ENCODE peak calls at places on chromosomes 16 and 17, in seven cellular contexts. U is A549, V is IMR-90, S is body of pancreas, K is colonic mucosa, G is pancreas, Q is neural progenitor cell. T is an unnamed sample. For H3K4me1, the result is how much of the 10 kb centered on the place peaks cover.

GRCh38 chr17:70945386-70945785 is 776.1 kb downstream of the KCNJ2 start:
- DNase-seq in Q (peak), S (no peak), G (no peak), V (no peak), K (no peak), U (no peak), T (no peak)

GRCh38 chr17:72931635-72932034 is 160.9 kb downstream of the SLC39A11 start:
- DNase-seq in G (no peak), V (no peak), K (no peak), S (no peak), U (no peak), Q (no peak), T (no peak)

GRCh38 chr16:78926723-78927200 is 673.8 kb downstream of the MAF start:
- DNase-seq in V (no peak), Q (no peak), K (no peak), U (no peak), G (no peak), S (no peak), T (no peak)

GRCh38 chr17:17844500-17844899 is 7.7 kb upstream of the SREBF1 start:
- DNase-seq in Q (no peak), K (no peak), U (no peak), V (no peak), G (no peak), S (no peak), T (no peak)

GRCh38 chr16:4663756-4664465 is 29.5 kb upstream of the NUDT16L1 start:
- DNase-seq in K (peak), V (no peak), Q (no peak), G (peak), U (no peak), S (peak), T (no peak)

GRCh38 chr17:1956134-1956533 is 69.0 kb downstream of the RTN4RL1 start:
- DNase-seq in V (no peak), U (no peak), Q (no peak), K (no peak), G (no peak), S (no peak), T (no peak)

GRCh38 chr16:49576173-49576494 is 202.5 kb downstream of the C16orf78 start:
- DNase-seq in U (no peak), Q (no peak), G (no peak), S (no peak), V (no peak), K (no peak), T (no peak)

GRCh38 chr16:23131841-23132576 is 17.2 kb downstream of the USP31 start:
- DNase-seq in Q (no peak), V (no peak), S (no peak), U (no peak), G (no peak), K (no peak), T (no peak)

GRCh38 chr17:63116967-63117366 is 150.9 kb downstream of the TANC2 start:
- DNase-seq in G (no peak), K (no peak), U (no peak), V (peak), S (peak), Q (peak), T (peak)

GRCh38 chr16:4700997-4701743 is 7.8 kb downstream of the NUDT16L1 start:
- DNase-seq in Q (no peak), K (peak), G (no peak), S (no peak), U (no peak), V (no peak), T (no peak)

GRCh38 chr17:56597495-56597990 is 4.0 kb downstream of the NOG start:
- DNase-seq in S (peak), K (no peak), U (no peak), Q (peak), G (peak), V (peak), T (no peak)

GRCh38 chr17:65446043-65446442 is 115.4 kb downstream of the AXIN2 start:
- DNase-seq in U (no peak), Q (no peak), S (no peak), K (no peak), G (no peak), V (no peak), T (no peak)

GRCh38 chr16:81720973-81721907 is 57.9 kb upstream of the PLCG2 start:
- DNase-seq in Q (no peak), U (no peak), K (no peak), S (no peak), V (peak), G (no peak), T (no peak)

GRCh38 chr17:68507581-68507980 is 4.6 kb upstream of the PRKAR1A start:
- DNase-seq in K (no peak), G (no peak), V (no peak), Q (no peak), S (no peak), U (no peak), T (no peak)

GRCh38 chr16:4392382-4393242 is 21.0 kb downstream of the VASN start:
- DNase-seq in V (peak), G (peak), S (no peak), U (no peak), Q (peak), K (no peak), T (peak)

GRCh38 chr16:15608398-15609285 is 34.3 kb downstream of the MARF1 start:
- DNase-seq in U (no peak), Q (no peak), K (no peak), S (no peak), V (peak), G (no peak), T (no peak)

GRCh38 chr17:68296217-68297140 is 5.2 kb downstream of the ARSG start:
- DNase-seq in G (no peak), S (peak), Q (no peak), K (peak), U (no peak), V (no peak), T (no peak)

DNA sequence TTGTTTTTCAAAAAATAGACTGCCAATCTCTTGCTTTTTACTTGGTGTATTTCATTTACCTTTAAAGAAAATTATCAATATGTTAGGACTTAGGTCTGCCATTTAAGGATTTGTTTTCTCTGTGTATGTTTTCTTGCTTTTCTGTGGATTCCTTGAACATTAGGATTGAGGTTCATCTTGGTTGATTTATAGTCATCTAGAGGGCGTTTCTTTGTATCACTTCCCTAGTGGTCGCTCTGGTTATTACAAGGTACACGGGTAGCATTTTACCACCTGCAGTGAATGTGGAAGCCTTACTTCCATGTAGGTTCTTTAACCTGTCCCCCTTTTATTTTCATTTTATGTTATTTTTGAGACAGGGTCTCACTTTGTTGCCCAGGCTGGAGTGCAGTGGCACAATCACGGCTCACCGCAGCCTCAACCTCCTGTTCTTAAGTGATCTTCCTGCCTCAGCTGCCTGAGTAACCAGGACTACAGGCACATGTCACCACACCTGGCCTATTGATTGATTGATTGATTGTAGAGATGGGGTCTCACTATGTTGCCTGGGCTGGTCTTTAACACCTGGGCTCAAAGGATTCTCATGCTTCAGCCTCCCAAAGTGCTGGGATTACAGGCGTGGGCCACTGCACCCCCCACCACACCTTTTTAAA is 35.2 kb upstream of the CBX4 start:
- DNase-seq in U (peak), G (no peak), S (peak), K (peak), V (peak), Q (peak), T (peak)
- TF ChIP-seq CTCF in U (peak), G (peak), S (peak), K (peak), V (peak), Q (peak), T (peak)

DNA sequence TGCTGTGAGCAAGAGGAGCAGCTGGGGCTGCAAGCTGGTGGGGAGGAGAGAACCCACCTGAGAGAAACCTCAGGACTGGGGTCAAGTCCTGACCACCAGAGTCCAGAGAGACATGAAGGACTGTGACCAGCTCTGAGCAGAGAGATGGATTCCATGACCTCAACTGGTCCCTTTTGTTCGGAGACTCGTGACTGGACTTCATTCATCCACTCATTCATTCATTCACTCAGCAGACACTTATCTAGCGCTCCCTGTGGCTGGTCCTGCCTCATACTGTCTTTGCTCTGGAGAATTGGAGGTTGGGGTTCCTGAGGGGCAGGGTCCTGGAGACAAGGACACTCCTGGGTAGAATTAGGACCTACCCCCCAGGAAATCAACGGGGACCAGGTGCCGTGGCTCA is 4.0 kb downstream of the ERBB2 start:
- DNase-seq in Q (no peak), V (no peak), K (no peak), S (no peak), U (no peak), G (no peak), T (no peak)
- H3K4me1 ChIP-seq in Q (half or more), V (under half), K (under half), S (half or more), U (half or more), G (half or more), T (under half)

GRCh38 chr16:86566601-86566965 is at the start of gene FOXC2:
- DNase-seq in Q (peak), S (peak), G (peak), U (peak), K (peak), V (peak), T (peak)

GRCh38 chr16:86562356-86562755 is 4.3 kb upstream of the FOXC2 start:
- DNase-seq in K (no peak), G (no peak), V (no peak), U (no peak), Q (no peak), S (no peak), T (no peak)

GRCh38 chr16:86565181-86565631 is 1.4 kb upstream of the FOXC2 start:
- DNase-seq in U (no peak), S (no peak), Q (no peak), G (no peak), V (no peak), K (no peak), T (no peak)

GRCh38 chr16:86565644-86566511 is 751 bp upstream of the FOXC2 start:
- DNase-seq in S (no peak), Q (peak), V (no peak), U (no peak), G (no peak), K (no peak), T (no peak)

DNA sequence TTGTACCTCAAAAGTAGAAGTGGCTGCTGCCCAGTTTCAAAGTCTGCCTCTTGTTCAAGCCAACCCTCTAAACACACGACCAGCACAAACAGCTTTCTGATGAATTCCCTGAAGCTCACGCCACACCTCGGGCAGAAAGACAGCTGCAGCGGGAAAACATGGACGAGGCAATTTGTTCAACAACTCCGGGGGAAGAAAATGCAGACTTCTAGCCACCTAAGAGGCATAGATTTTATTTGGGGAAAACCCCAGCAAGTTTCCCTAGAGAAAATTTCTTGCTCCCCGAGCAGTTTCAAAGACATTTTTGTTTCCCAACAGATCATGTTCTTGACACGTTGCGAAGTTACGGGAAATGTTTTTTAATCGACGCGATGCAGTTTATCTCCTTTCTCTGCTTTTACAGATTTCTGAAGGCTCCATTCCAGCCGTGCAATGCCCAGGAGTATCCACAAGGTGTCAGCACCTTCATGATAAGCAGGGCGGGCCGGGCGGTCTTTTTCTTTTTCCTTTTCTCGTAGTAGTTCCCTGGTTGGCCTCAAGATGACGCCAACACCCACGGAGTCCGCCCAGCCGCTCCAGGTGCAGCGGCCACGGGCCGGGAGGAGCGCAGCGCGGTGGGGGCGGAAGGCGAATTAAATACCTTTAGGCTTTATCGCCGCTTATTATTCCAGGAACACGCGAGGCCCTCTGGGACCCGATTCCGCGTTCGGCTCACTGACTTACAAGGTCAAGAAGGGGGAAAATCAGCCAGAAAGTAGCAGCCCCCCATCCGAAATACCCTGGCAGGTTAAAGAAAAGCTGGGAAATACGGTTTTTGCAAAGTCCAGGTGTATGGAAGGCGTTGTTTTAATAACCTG is 2.9 kb upstream of the FOXC2 start:
- DNase-seq in K (peak), U (peak), V (peak), S (peak), Q (peak), G (peak), T (peak)
- H3K4me3 ChIP-seq in K (no peak), U (peak), V (peak), S (no peak), Q (peak), G (peak), T (peak)

DNA sequence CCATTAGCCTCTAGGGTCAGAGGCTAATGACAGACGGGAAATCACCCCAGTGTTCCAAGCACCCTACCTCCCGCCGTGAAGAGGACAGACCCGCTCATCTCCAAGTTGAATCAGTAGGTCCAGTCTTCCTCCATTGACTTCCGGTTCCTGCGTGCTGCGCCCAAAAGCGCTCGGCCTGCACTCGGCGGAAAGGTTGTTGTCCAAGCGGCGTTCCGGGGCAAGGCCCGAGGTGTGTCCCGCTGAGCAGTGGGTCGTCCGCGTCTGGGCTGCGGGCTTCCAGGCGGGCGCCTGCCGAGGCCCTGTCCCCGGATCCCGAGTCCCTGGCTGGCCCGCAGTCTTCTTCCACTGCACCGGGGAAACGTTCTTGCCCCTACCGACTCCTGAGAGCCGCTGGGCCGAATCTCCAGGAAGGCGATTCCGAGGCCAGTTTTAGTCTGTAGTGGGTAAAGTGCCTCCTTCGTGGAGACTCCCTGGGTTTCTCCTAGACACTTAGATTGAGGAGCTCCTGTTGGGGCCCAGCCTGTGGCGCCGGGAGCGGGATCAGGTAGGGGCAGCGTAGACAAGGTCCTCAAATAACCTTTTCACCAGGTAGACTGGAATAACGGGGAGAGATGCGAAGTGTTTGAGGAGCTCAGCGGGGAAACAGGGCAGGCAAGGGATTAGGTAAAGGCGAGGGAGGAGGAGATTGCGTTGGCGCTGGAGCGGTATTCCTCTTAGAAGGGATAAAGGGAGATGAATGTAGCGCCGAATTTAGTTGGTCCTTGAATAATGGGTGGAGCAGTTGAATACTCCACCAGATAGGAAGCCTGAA is at the start of gene TEFM:
- DNase-seq in G (peak), V (peak), K (peak), S (peak), U (peak), Q (peak), T (peak)
- TF ChIP-seq CTCF in G (no peak), V (no peak), K (no peak), S (no peak), U (no peak), Q (no peak), T (no peak)

GRCh38 chr17:3890082-3890892 is 2.6 kb downstream of the CAMKK1 start:
- DNase-seq in K (peak), S (peak), G (no peak), Q (no peak), U (peak), V (peak), T (peak)
- H3K4me1 ChIP-seq in K (under half), S (half or more), G (under half), Q (under half), U (half or more), V (under half), T (half or more)

GRCh38 chr16:21646091-21646490 is 6.3 kb downstream of the IGSF6 start:
- DNase-seq in U (no peak), G (no peak), S (no peak), V (no peak), K (no peak), Q (no peak), T (no peak)

GRCh38 chr16:21647562-21648164 is 4.7 kb downstream of the IGSF6 start:
- DNase-seq in Q (no peak), K (no peak), V (no peak), S (no peak), U (no peak), G (no peak), T (no peak)

GRCh38 chr16:21649196-21649595 is 3.2 kb downstream of the IGSF6 start:
- DNase-seq in V (no peak), G (no peak), K (no peak), S (no peak), U (no peak), Q (no peak), T (no peak)

GRCh38 chr16:21645261-21645721 is 7.1 kb downstream of the IGSF6 start:
- DNase-seq in K (no peak), U (no peak), G (no peak), V (peak), S (no peak), Q (no peak), T (no peak)

GRCh38 chr16:21646721-21647561 is 5.5 kb downstream of the IGSF6 start:
- DNase-seq in K (peak), S (peak), V (no peak), U (no peak), Q (no peak), G (no peak), T (no peak)
- H3K4me3 ChIP-seq in K (no peak), S (no peak), V (no peak), U (no peak), Q (no peak), G (no peak), T (no peak)

GRCh38 chr17:15263206-15263579 is 1.9 kb downstream of the PMP22 start:
- DNase-seq in U (peak), K (peak), V (peak), G (peak), S (peak), Q (peak), T (peak)

GRCh38 chr17:15261063-15261817 is 3.9 kb downstream of the PMP22 start:
- DNase-seq in G (peak), V (peak), U (peak), S (peak), K (peak), Q (peak), T (peak)

GRCh38 chr17:15261818-15262290 is 3.3 kb downstream of the PMP22 start:
- DNase-seq in U (peak), K (no peak), Q (peak), V (no peak), G (no peak), S (no peak), T (peak)

GRCh38 chr17:15263680-15264079 is 1.4 kb downstream of the PMP22 start:
- DNase-seq in S (no peak), V (no peak), Q (no peak), U (no peak), G (no peak), K (no peak), T (no peak)

DNA sequence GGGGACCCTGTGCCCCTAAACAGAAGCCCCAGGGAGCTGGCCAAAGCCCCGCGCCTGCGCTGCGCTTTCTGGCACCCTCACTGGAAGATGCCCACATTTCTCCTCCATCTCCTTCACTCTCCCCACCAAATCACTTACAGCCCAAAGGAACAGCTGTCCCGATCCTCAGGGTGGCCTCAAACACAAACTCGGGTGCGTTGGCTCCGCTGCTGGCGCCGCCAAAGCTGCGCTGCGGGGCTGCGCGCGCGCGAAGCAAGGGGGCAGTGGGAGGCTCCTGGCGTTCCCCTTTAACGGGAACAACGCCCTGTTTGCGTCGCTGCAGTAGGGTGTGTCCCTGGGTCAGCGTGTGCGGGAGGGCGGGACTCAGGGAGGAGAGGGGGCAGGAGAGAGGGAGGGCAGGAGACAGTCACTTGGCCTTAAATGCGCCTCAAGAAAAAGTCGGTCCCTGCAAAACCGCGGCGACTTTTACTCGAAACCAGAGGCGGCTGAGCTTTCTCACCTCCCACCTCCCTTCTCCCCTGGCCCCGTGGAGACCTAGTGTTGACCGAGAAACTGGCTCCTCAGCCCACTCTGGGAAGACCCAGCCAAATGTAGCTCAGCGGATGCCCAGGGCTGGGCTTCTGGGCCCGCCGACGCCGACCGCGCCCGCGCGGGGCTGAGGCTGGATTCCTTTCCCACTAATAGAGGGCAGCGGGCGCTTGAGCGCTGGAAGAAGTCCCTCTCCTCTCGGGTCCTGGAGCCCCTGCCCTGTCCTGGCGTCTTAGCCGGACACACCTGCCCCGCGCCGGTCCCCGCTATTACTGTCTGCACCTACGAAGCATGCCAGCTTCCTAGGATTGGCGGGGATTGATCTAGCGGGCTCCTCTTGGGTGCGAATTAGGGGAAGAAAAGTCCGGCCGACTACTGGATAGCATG is 2.6 kb downstream of the PMP22 start:
- DNase-seq in S (peak), K (peak), U (peak), G (peak), Q (peak), V (peak), T (no peak)
- TF ChIP-seq CTCF in S (no peak), K (no peak), U (no peak), G (no peak), Q (no peak), V (peak), T (no peak)